ENCODE peak calls at places on chromosome 14, in seven cellular contexts. O is dorsolateral prefrontal cortex; A is aorta; G is CD8-positive, alpha-beta memory T cell; S is right lobe of liver; N is A549; H is left lung. D is an unnamed sample.

GRCh38 chr14:100902295-100902694 is 1.2 kb downstream of the RTL1 start:
- DNase-seq in O (no peak), A (no peak), G (no peak), S (no peak), N (peak), H (no peak), D (no peak)

GRCh38 chr14:68704736-68705720 is 87.8 kb downstream of the ZFP36L1 start:
- DNase-seq in O (no peak), A (peak), G (no peak), S (no peak), N (no peak), H (no peak), D (no peak)

GRCh38 chr14:68740798-68741480 is 51.9 kb downstream of the ZFP36L1 start:
- DNase-seq in O (no peak), A (no peak), G (no peak), S (no peak), N (no peak), H (no peak), D (no peak)

GRCh38 chr14:46381674-46382073 is 269.9 kb downstream of the RPL10L start:
- DNase-seq in O (no peak), A (no peak), G (no peak), S (no peak), N (no peak), H (no peak), D (no peak)

GRCh38 chr14:70831382-70831781 is 22.1 kb upstream of the MAP3K9 start:
- DNase-seq in O (no peak), A (no peak), G (no peak), S (no peak), N (no peak), H (no peak), D (no peak)

GRCh38 chr14:67335781-67336180 is 23.8 kb downstream of the ATP6V1D start:
- DNase-seq in O (no peak), A (no peak), G (no peak), S (no peak), N (peak), H (no peak), D (no peak)

GRCh38 chr14:81406863-81407262 is 6.7 kb upstream of the STON2 start:
- DNase-seq in O (no peak), A (no peak), G (no peak), S (peak), N (no peak), H (no peak), D (no peak)

GRCh38 chr14:38505221-38506095 is 249.6 kb upstream of the CLEC14A start:
- DNase-seq in O (no peak), A (no peak), G (no peak), S (no peak), N (no peak), H (no peak), D (no peak)

GRCh38 chr14:55180434-55180833 is 11.0 kb downstream of the DLGAP5 start:
- DNase-seq in O (no peak), A (no peak), G (no peak), S (no peak), N (no peak), H (no peak), D (no peak)

GRCh38 chr14:86675059-86675458 is 1145.1 kb downstream of the FLRT2 start:
- DNase-seq in O (no peak), A (no peak), G (no peak), S (no peak), N (no peak), H (no peak), D (no peak)

GRCh38 chr14:63901434-63902085 is 48.8 kb downstream of the SYNE2 start:
- DNase-seq in O (no peak), A (no peak), G (no peak), S (no peak), N (no peak), H (no peak), D (no peak)

GRCh38 chr14:29227631-29228030 is 461.0 kb downstream of the FOXG1 start:
- DNase-seq in O (no peak), A (no peak), G (no peak), S (no peak), N (no peak), H (no peak), D (no peak)

GRCh38 chr14:75840911-75841310 is 140.9 kb downstream of the TGFB3 start:
- DNase-seq in O (no peak), A (no peak), G (no peak), S (no peak), N (no peak), H (no peak), D (no peak)

GRCh38 chr14:104390221-104390931 is 189.2 kb upstream of the C14orf180 start:
- DNase-seq in O (no peak), A (no peak), G (no peak), S (no peak), N (no peak), H (peak), D (no peak)

GRCh38 chr14:85607571-85608219 is 77.8 kb downstream of the FLRT2 start:
- DNase-seq in O (no peak), A (no peak), G (no peak), S (no peak), N (peak), H (no peak), D (no peak)

GRCh38 chr14:68210729-68211299 is 391.2 kb downstream of the RAD51B start:
- DNase-seq in O (no peak), A (no peak), G (peak), S (no peak), N (peak), H (no peak), D (no peak)

GRCh38 chr14:58198086-58198485 is 1.9 kb upstream of the ACTR10 start:
- DNase-seq in O (no peak), A (no peak), G (peak), S (no peak), N (no peak), H (no peak), D (no peak)

GRCh38 chr14:73180385-73180805 is 44.1 kb downstream of the PSEN1 start:
- DNase-seq in O (no peak), A (no peak), G (no peak), S (no peak), N (peak), H (no peak), D (no peak)

GRCh38 chr14:101992708-101993107 is 28.3 kb downstream of the DYNC1H1 start:
- DNase-seq in O (no peak), A (no peak), G (no peak), S (no peak), N (no peak), H (no peak), D (no peak)

GRCh38 chr14:56339855-56340701 is 221.9 kb downstream of the PELI2 start:
- DNase-seq in O (peak), A (peak), G (peak), S (peak), N (peak), H (peak), D (peak)

GRCh38 chr14:105635560-105635959 is 109.2 kb downstream of the TMEM121 start:
- DNase-seq in O (no peak), A (no peak), G (no peak), S (no peak), N (no peak), H (no peak), D (no peak)

GRCh38 chr14:50225067-50225973 is 6.1 kb downstream of the SOS2 start:
- DNase-seq in O (no peak), A (no peak), G (no peak), S (no peak), N (no peak), H (no peak), D (no peak)

GRCh38 chr14:34873591-34874385 is 1.4 kb downstream of the BAZ1A start:
- DNase-seq in O (peak), A (peak), G (peak), S (peak), N (peak), H (peak), D (peak)

GRCh38 chr14:65069874-65070709 is 32.2 kb downstream of the MAX start:
- DNase-seq in O (no peak), A (no peak), G (no peak), S (no peak), N (no peak), H (peak), D (no peak)

GRCh38 chr14:103141117-103141796 is 18.0 kb downstream of the TNFAIP2 start:
- DNase-seq in O (no peak), A (peak), G (no peak), S (no peak), N (peak), H (peak), D (peak)

GRCh38 chr14:103144085-103144484 is 20.8 kb downstream of the TNFAIP2 start:
- DNase-seq in O (no peak), A (no peak), G (no peak), S (no peak), N (peak), H (no peak), D (no peak)

GRCh38 chr14:103142031-103142430 is 18.8 kb downstream of the TNFAIP2 start:
- DNase-seq in O (no peak), A (no peak), G (no peak), S (no peak), N (no peak), H (no peak), D (no peak)

GRCh38 chr14:103143535-103143934 is 20.3 kb downstream of the TNFAIP2 start:
- DNase-seq in O (no peak), A (no peak), G (no peak), S (no peak), N (peak), H (no peak), D (no peak)

DNA sequence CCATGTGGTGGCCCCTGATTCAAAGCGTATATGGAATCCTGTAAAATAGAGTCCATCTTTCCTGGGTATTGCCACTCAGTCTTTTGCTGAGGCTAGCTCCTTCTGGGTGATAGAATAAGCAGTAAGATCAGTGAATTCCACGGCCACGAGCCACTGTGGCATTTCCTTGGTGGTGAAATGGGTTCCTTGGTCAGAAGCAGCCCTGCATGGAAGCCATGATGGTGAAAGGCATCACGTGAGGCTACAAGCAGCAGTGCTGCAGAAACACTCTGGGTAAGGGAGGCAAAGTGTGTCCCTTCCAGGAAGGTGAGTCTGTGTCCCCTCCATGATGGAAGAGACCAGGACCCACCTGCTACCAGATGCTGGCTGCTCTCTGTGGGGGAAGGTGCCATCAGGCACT is 19.6 kb downstream of the TNFAIP2 start:
- DNase-seq in O (no peak), A (no peak), G (no peak), S (no peak), N (no peak), H (no peak), D (no peak)
- H3K27ac ChIP-seq in O (no peak), A (no peak), G (no peak), S (no peak), N (peak), H (no peak), D (no peak)

GRCh38 chr14:89624500-89625156 is 207.6 kb upstream of the FOXN3 start:
- DNase-seq in O (no peak), A (no peak), G (no peak), S (no peak), N (no peak), H (no peak), D (no peak)
- H3K4me3 ChIP-seq in O (peak), A (no peak), G (no peak), S (no peak), N (no peak), H (no peak), D (no peak)

GRCh38 chr14:22978487-22978837 is 3.9 kb downstream of the AJUBA start:
- DNase-seq in O (no peak), A (no peak), G (no peak), S (no peak), N (no peak), H (no peak), D (no peak)

GRCh38 chr14:22977684-22978486 is 4.5 kb downstream of the AJUBA start:
- DNase-seq in O (no peak), A (peak), G (no peak), S (peak), N (peak), H (peak), D (peak)

GRCh38 chr14:22974530-22975313 is 7.6 kb downstream of the AJUBA start:
- DNase-seq in O (no peak), A (no peak), G (no peak), S (no peak), N (peak), H (no peak), D (no peak)

GRCh38 chr14:22977434-22977683 is 5.0 kb downstream of the AJUBA start:
- DNase-seq in O (no peak), A (no peak), G (no peak), S (no peak), N (no peak), H (no peak), D (no peak)

GRCh38 chr14:22976620-22977433 is 5.5 kb downstream of the AJUBA start:
- DNase-seq in O (no peak), A (no peak), G (no peak), S (no peak), N (peak), H (no peak), D (no peak)
- H3K27ac ChIP-seq in O (no peak), A (peak), G (no peak), S (peak), N (peak), H (peak), D (peak)

GRCh38 chr14:93674343-93674742 is 113.9 kb downstream of the PRIMA1 start:
- DNase-seq in O (no peak), A (no peak), G (no peak), S (no peak), N (no peak), H (no peak), D (no peak)
- H3K4me3 ChIP-seq in O (no peak), A (no peak), G (no peak), S (no peak), N (no peak), H (no peak), D (no peak)